ENCODE peak calls at places on chromosomes 2 and 18, in six cellular contexts. O, F, I, D, U and W are unnamed samples.
A peak's percentile ranks its signal among the peaks of the same experiment; 100 is the strongest.

GRCh38 chr2:38106420-38107182 is 30.6 kb upstream of the CYP1B1 start:
- DNase-seq in I (no peak), O (no peak), U (no peak), D (no peak), F (no peak), W (no peak)

GRCh38 chr2:128359841-128360240 is 41.2 kb upstream of the HS6ST1 start:
- DNase-seq in O (no peak), D (no peak), I (no peak), U (no peak), F (peak; percentile 10), W (no peak)

GRCh38 chr2:57543211-57543610 is 503.4 kb upstream of the VRK2 start:
- DNase-seq in D (no peak), O (no peak), F (no peak), I (no peak), U (no peak), W (no peak)

GRCh38 chr2:12087175-12087574 is 340.7 kb downstream of the LPIN1 start:
- DNase-seq in O (no peak), F (no peak), D (no peak), I (no peak), U (no peak), W (no peak)

GRCh38 chr2:197261808-197262226 is 48.8 kb downstream of the ANKRD44 start:
- DNase-seq in U (no peak), F (no peak), I (no peak), D (peak; percentile 35), O (no peak), W (peak; percentile 54)

GRCh38 chr2:48109491-48110204 is 203.3 kb upstream of the FBXO11 start:
- DNase-seq in U (no peak), D (peak; percentile 41), F (no peak), O (no peak), I (no peak), W (no peak)

GRCh38 chr18:48472610-48473009 is 63.4 kb upstream of the ZBTB7C start:
- DNase-seq in I (no peak), D (no peak), F (no peak), O (no peak), U (no peak), W (no peak)

GRCh38 chr2:27006602-27007415 is 26.0 kb upstream of the TMEM214 start:
- DNase-seq in O (no peak), D (no peak), U (no peak), I (no peak), F (no peak), W (no peak)

GRCh38 chr2:157067562-157067961 is 189.9 kb upstream of the GALNT5 start:
- DNase-seq in F (no peak), U (no peak), D (no peak), O (no peak), I (no peak), W (no peak)

GRCh38 chr2:137237055-137237454 is 471.7 kb downstream of the THSD7B start:
- DNase-seq in F (no peak), D (no peak), U (no peak), I (no peak), O (no peak), W (no peak)

GRCh38 chr2:119234021-119235019 is 10.7 kb downstream of the STEAP3 start:
- DNase-seq in U (no peak), F (no peak), O (no peak), I (no peak), D (no peak), W (no peak)

GRCh38 chr2:42867093-42868065 is 75.0 kb upstream of the HAAO start:
- DNase-seq in F (no peak), D (no peak), I (no peak), O (no peak), U (no peak), W (no peak)

GRCh38 chr2:98936917-98937351 is 909 bp upstream of the CRACDL start:
- DNase-seq in U (no peak), O (no peak), D (no peak), I (peak; percentile 17), F (no peak), W (no peak)

GRCh38 chr18:36590621-36591580 is 237.9 kb downstream of the TPGS2 start:
- DNase-seq in F (no peak), O (no peak), I (no peak), U (no peak), D (no peak), W (no peak)

GRCh38 chr2:177275671-177276070 is 11.1 kb upstream of the NFE2L2 start:
- DNase-seq in D (no peak), F (no peak), I (no peak), O (no peak), U (no peak), W (no peak)

GRCh38 chr2:176096243-176096985 is 3.2 kb upstream of the HOXD12 start:
- DNase-seq in D (no peak), I (no peak), F (no peak), O (no peak), U (no peak), W (no peak)